ENCODE peak calls at places on chromosomes 1 and 21, in five cellular contexts. A is amygdala, M is C1 segment of cervical spinal cord, X is Kasumi-1, C is Daoy. W is an unnamed sample.
A peak's percentile ranks its signal among the peaks of the same experiment; 100 is the strongest.

GRCh38 chr1:160489513-160490261 is 33.4 kb downstream of the SLAMF6 start:
- DNase-seq in C (peak; percentile 4), X (no peak), A (no peak), M (no peak), W (peak; percentile 54)

GRCh38 chr1:244865028-244865371 is 657 bp upstream of the HNRNPU start:
- DNase-seq in C (no peak), A (peak; percentile 5), M (peak; percentile 76), X (peak; percentile 77), W (no peak)

GRCh38 chr1:29655945-29656866 is 419.9 kb downstream of the PTPRU start:
- DNase-seq in X (no peak), M (no peak), C (peak; percentile 25), A (no peak), W (no peak)

GRCh38 chr1:11931845-11932244 is 2.7 kb upstream of the PLOD1 start:
- DNase-seq in A (no peak), X (no peak), C (no peak), M (no peak), W (no peak)

GRCh38 chr1:167460836-167461235 is 57.5 kb downstream of the CD247 start:
- DNase-seq in M (no peak), A (no peak), X (no peak), C (no peak), W (no peak)

GRCh38 chr1:53413175-53414001 is 45.8 kb upstream of the DMRTB1 start:
- DNase-seq in C (peak; percentile 95), X (peak; percentile 7), M (no peak), A (peak; percentile 13), W (peak; percentile 90)

GRCh38 chr1:170149971-170150370 is 4.2 kb downstream of the NTMT2 start:
- DNase-seq in X (no peak), C (no peak), A (no peak), M (no peak), W (no peak)

GRCh38 chr1:64733576-64734288 is 11.1 kb upstream of the RAVER2 start:
- DNase-seq in C (peak; percentile 13), M (no peak), A (no peak), X (no peak), W (no peak)

GRCh38 chr1:10424034-10424433 is 6.2 kb upstream of the CENPS start:
- DNase-seq in M (no peak), C (no peak), X (no peak), A (peak; percentile 1), W (no peak)

GRCh38 chr1:154129392-154129970 is 25.4 kb downstream of the NUP210L start:
- DNase-seq in C (no peak), A (no peak), X (peak; percentile 18), M (no peak), W (no peak)

GRCh38 chr21:27104749-27105439 is 138.0 kb upstream of the ADAMTS5 start:
- DNase-seq in A (no peak), C (peak; percentile 28), X (no peak), M (no peak), W (peak; percentile 10)

GRCh38 chr1:76746195-76746594 is 121.1 kb upstream of the ST6GALNAC5 start:
- DNase-seq in M (no peak), X (no peak), C (no peak), A (no peak), W (peak; percentile 39)

GRCh38 chr1:16145030-16145987 is 10.6 kb downstream of the EPHA2 start:
- DNase-seq in M (no peak), C (peak; percentile 97), X (no peak), A (no peak), W (peak; percentile 90)

GRCh38 chr21:14880922-14881321 is 183.9 kb downstream of the NRIP1 start:
- DNase-seq in A (no peak), C (peak; percentile 50), M (no peak), X (no peak), W (no peak)

GRCh38 chr1:11028018-11028417 is 15.6 kb downstream of the TARDBP start:
- DNase-seq in C (no peak), M (no peak), A (no peak), X (no peak), W (no peak)

GRCh38 chr1:70405780-70406416 is 5.2 kb upstream of the CTH start:
- DNase-seq in X (no peak), A (no peak), C (no peak), M (no peak), W (no peak)

GRCh38 chr1:163768581-163768980 is 446.8 kb downstream of the NUF2 start:
- DNase-seq in M (no peak), C (no peak), A (no peak), X (no peak), W (no peak)

GRCh38 chr1:184811439-184812111 is 56.9 kb upstream of the EDEM3 start:
- DNase-seq in M (no peak), A (no peak), C (no peak), X (no peak), W (no peak)

GRCh38 chr21:42585881-42586280 is 67.5 kb upstream of the PDE9A start:
- DNase-seq in M (no peak), X (no peak), C (no peak), A (no peak), W (no peak)

GRCh38 chr1:7387053-7387861 is 383.8 kb upstream of the VAMP3 start:
- DNase-seq in C (no peak), X (no peak), A (no peak), M (no peak), W (no peak)

GRCh38 chr1:10308001-10308400 is 90.9 kb upstream of the PGD start:
- DNase-seq in X (no peak), A (no peak), M (no peak), C (no peak), W (no peak)

GRCh38 chr1:192913683-192914082 is 104.8 kb downstream of the RGS2 start:
- DNase-seq in A (no peak), X (no peak), C (no peak), M (no peak), W (no peak)

GRCh38 chr1:234725177-234726132 is 115.5 kb upstream of the IRF2BP2 start:
- DNase-seq in X (peak; percentile 18), C (no peak), M (peak; percentile 54), A (no peak), W (peak; percentile 55)

GRCh38 chr21:38951095-38951745 is 145.5 kb downstream of the ETS2 start:
- DNase-seq in M (no peak), C (no peak), X (no peak), A (no peak), W (no peak)

GRCh38 chr1:169128565-169128964 is 22.1 kb downstream of the ATP1B1 start:
- DNase-seq in M (no peak), C (no peak), X (no peak), A (no peak), W (no peak)

GRCh38 chr1:240495652-240496051 is 116.3 kb downstream of the GREM2 start:
- DNase-seq in M (no peak), C (no peak), A (no peak), X (no peak), W (no peak)

GRCh38 chr1:81604982-81605381 is 195.8 kb upstream of the ADGRL2 start:
- DNase-seq in A (no peak), M (no peak), X (no peak), C (no peak), W (no peak)

GRCh38 chr1:119715542-119715941 is 3.8 kb downstream of the PHGDH start:
- DNase-seq in X (peak; percentile 50), M (peak; percentile 39), A (peak; percentile 47), C (no peak), W (no peak)

W was measured in A172.